ENCODE peak calls at places on chromosomes 4 and X, in eight cellular contexts. W, M, D, X, E, T, A and K are unnamed samples.

GRCh38 chr4:104571341-104571740 is 76.6 kb upstream of the CXXC4 start:
- DNase-seq in W (no peak), M (no peak), D (no peak), X (no peak), E (no peak), T (no peak), A (no peak), K (no peak)

GRCh38 chr4:28822163-28822562 is 1898.0 kb upstream of the PCDH7 start:
- DNase-seq in W (no peak), M (no peak), D (no peak), X (no peak), E (no peak), T (no peak), A (no peak), K (no peak)

GRCh38 chr4:12203945-12204344 is 775.3 kb upstream of the HS3ST1 start:
- DNase-seq in W (no peak), M (no peak), D (no peak), X (no peak), E (no peak), T (no peak), A (no peak), K (no peak)

GRCh38 chr4:5307928-5308327 is 256.6 kb downstream of the STK32B start:
- DNase-seq in W (no peak), M (no peak), D (no peak), X (no peak), E (no peak), T (no peak), A (no peak), K (no peak)

GRCh38 chr4:77154761-77155499 is 2.1 kb upstream of the CCNG2 start:
- DNase-seq in W (no peak), M (no peak), D (no peak), X (no peak), E (no peak), T (no peak), A (no peak), K (no peak)

GRCh38 chr4:23874536-23874901 is 15.3 kb downstream of the PPARGC1A start:
- DNase-seq in W (no peak), M (no peak), D (no peak), X (no peak), E (no peak), T (no peak), A (no peak), K (no peak)

GRCh38 chr4:40874902-40875301 is 125.1 kb downstream of the NSUN7 start:
- DNase-seq in W (no peak), M (no peak), D (no peak), X (no peak), E (no peak), T (no peak), A (no peak), K (no peak)

GRCh38 chr4:123661080-123661737 is 264.6 kb downstream of the SPRY1 start:
- DNase-seq in W (no peak), M (peak), D (no peak), X (no peak), E (no peak), T (no peak), A (peak), K (no peak)

GRCh38 chrX:17656556-17656955 is 80.7 kb upstream of the SCML1 start:
- DNase-seq in W (no peak), M (no peak), D (no peak), X (no peak), E (no peak), T (no peak), A (no peak), K (no peak)

GRCh38 chr4:22962186-22962786 is 269.5 kb downstream of the GBA3 start:
- DNase-seq in W (no peak), M (peak), D (peak), X (no peak), E (no peak), T (no peak), A (peak), K (no peak)

GRCh38 chrX:18941896-18942295 is 42.0 kb downstream of the PHKA2 start:
- DNase-seq in W (no peak), M (no peak), D (no peak), X (no peak), E (no peak), T (no peak), A (no peak), K (no peak)

GRCh38 chr4:86400216-86400615 is 40.4 kb upstream of the MAPK10 start:
- DNase-seq in W (no peak), M (peak), D (no peak), X (no peak), E (no peak), T (no peak), A (peak), K (no peak)

GRCh38 chr4:174198396-174199179 is 84.9 kb downstream of the FBXO8 start:
- DNase-seq in W (no peak), M (peak), D (peak), X (no peak), E (no peak), T (no peak), A (peak), K (no peak)

GRCh38 chr4:133484287-133484686 is 335.2 kb downstream of the PCDH10 start:
- DNase-seq in W (no peak), M (no peak), D (no peak), X (no peak), E (no peak), T (no peak), A (no peak), K (no peak)

GRCh38 chr4:170214731-170215130 is 125.0 kb upstream of the AADAT start:
- DNase-seq in W (no peak), M (no peak), D (no peak), X (no peak), E (no peak), T (no peak), A (no peak), K (no peak)

GRCh38 chr4:174316954-174317353 is 33.2 kb downstream of the CEP44 start:
- DNase-seq in W (no peak), M (peak), D (no peak), X (no peak), E (no peak), T (no peak), A (peak), K (no peak)

GRCh38 chr4:175421506-175421905 is 390.6 kb downstream of the GPM6A start:
- DNase-seq in W (no peak), M (peak), D (peak), X (no peak), E (no peak), T (no peak), A (peak), K (no peak)